ENCODE peak calls at places on chromosomes 7 and 10, in nine cellular contexts. O is NCI-H774; W is NCI-H1436; Z is stimulated activated CD4-positive, alpha-beta T cell treated with anti-CD3 and anti-CD28 coated beads, TNF-alpha, amount 100 ng/mL, for 1 hour; H is pancreas; N is M059J; L is mucosa of descending colon; X is stimulated activated naive CD4-positive, alpha-beta T cell treated with Interleukin-2 at 50 U/mL for 16 hours; Y is AG09309. D is an unnamed sample.

GRCh38 chr7:150379590-150380379 is 655 bp downstream of the ZNF775 start:
- DNase-seq in L (peak; percentile 79), Y (no peak), O (peak; percentile 62), Z (no peak), H (no peak), X (no peak), W (no peak), N (peak; percentile 50), D (no peak)

GRCh38 chr7:66399566-66399965 is 194.4 kb downstream of the TPST1 start:
- DNase-seq in X (no peak), W (no peak), O (no peak), Z (no peak), L (no peak), Y (no peak), N (no peak), H (no peak), D (no peak)

GRCh38 chr10:6037422-6037821 is 24.7 kb downstream of the IL2RA start:
- DNase-seq in N (no peak), L (no peak), H (no peak), O (no peak), Y (no peak), X (no peak), W (no peak), Z (no peak), D (no peak)

GRCh38 chr10:51073461-51074237 is 638 bp upstream of the PRKG1 start:
- DNase-seq in H (peak; percentile 46), L (no peak), N (peak; percentile 37), X (no peak), W (no peak), Z (no peak), Y (no peak), O (no peak), D (no peak)

GRCh38 chr7:46089281-46089680 is 168.2 kb upstream of the IGFBP3 start:
- DNase-seq in L (no peak), X (no peak), Z (no peak), N (no peak), Y (no peak), W (no peak), O (no peak), H (no peak), D (no peak)

GRCh38 chr10:96856317-96856716 is 24.2 kb downstream of the LCOR start:
- DNase-seq in W (no peak), H (no peak), N (no peak), Z (no peak), X (no peak), L (no peak), O (no peak), Y (no peak), D (no peak)

GRCh38 chr7:115008465-115009114 is 86.7 kb downstream of the MDFIC start:
- DNase-seq in N (no peak), L (peak; percentile 59), H (peak; percentile 26), Z (no peak), Y (peak; percentile 45), X (no peak), O (no peak), W (no peak), D (peak; percentile 5)

GRCh38 chr7:103851357-103851756 is 138.1 kb downstream of the RELN start:
- DNase-seq in N (peak; percentile 15), Z (no peak), O (no peak), Y (no peak), H (no peak), L (no peak), W (no peak), X (no peak), D (no peak)

GRCh38 chr7:101112233-101112632 is 14.7 kb upstream of the SERPINE1 start:
- DNase-seq in N (no peak), H (no peak), L (no peak), Z (no peak), O (no peak), X (no peak), W (no peak), Y (no peak), D (no peak)

GRCh38 chr7:75033064-75033463 is 40.5 kb downstream of the RCC1L start:
- DNase-seq in W (no peak), O (no peak), Y (no peak), X (no peak), N (no peak), H (no peak), Z (no peak), L (no peak), D (no peak)

D was measured in C1 segment of cervical spinal cord.